ENCODE peak calls at places on chromosome 15, in four cellular contexts. H, I, N and Y are unnamed samples.

GRCh38 chr15:74040115-74040850 is 42.1 kb downstream of the GOLGA6A start:
- DNase-seq in H (no peak), I (no peak), N (no peak), Y (no peak)

GRCh38 chr15:65085990-65086679 is 9.6 kb downstream of the KBTBD13 start:
- DNase-seq in H (peak), I (peak), N (no peak), Y (peak)

GRCh38 chr15:80803580-80804525 is 24.7 kb downstream of the CEMIP start:
- DNase-seq in H (no peak), I (no peak), N (no peak), Y (no peak)

GRCh38 chr15:74036271-74037170 is 42.0 kb downstream of the PML start:
- DNase-seq in H (peak), I (peak), N (no peak), Y (peak)

GRCh38 chr15:26722621-26723160 is 50.2 kb downstream of the GABRB3 start:
- DNase-seq in H (no peak), I (peak), N (no peak), Y (no peak)

GRCh38 chr15:26453914-26454313 is 319.0 kb downstream of the GABRB3 start:
- DNase-seq in H (no peak), I (no peak), N (no peak), Y (no peak)

GRCh38 chr15:64507293-64507802 is 47.0 kb downstream of the ZNF609 start:
- DNase-seq in H (peak), I (no peak), N (peak), Y (peak)

GRCh38 chr15:85897818-85898717 is 103.3 kb upstream of the KLHL25 start:
- DNase-seq in H (no peak), I (peak), N (no peak), Y (no peak)

GRCh38 chr15:81002254-81003022 is 1.7 kb downstream of the TLNRD1 start:
- DNase-seq in H (no peak), I (peak), N (no peak), Y (no peak)

GRCh38 chr15:25060472-25060803 is 105.7 kb downstream of the SNRPN start:
- DNase-seq in H (no peak), I (no peak), N (no peak), Y (no peak)

GRCh38 chr15:87944687-87945086 is 311.9 kb downstream of the NTRK3 start:
- DNase-seq in H (no peak), I (no peak), N (no peak), Y (no peak)

GRCh38 chr15:65824031-65824743 is 32.1 kb upstream of the DENND4A start:
- DNase-seq in H (peak), I (peak), N (no peak), Y (peak)

GRCh38 chr15:31502541-31503229 is 176.1 kb downstream of the KLF13 start:
- DNase-seq in H (no peak), I (peak), N (no peak), Y (no peak)

GRCh38 chr15:100573526-100573925 is 28.5 kb downstream of the LINS1 start:
- DNase-seq in H (no peak), I (no peak), N (no peak), Y (no peak)

GRCh38 chr15:40782609-40783227 is 12.9 kb downstream of the C15orf62 start:
- DNase-seq in H (peak), I (peak), N (no peak), Y (peak)

GRCh38 chr15:67183443-67184169 is 70.9 kb downstream of the AAGAB start:
- DNase-seq in H (no peak), I (no peak), N (no peak), Y (peak)

GRCh38 chr15:65400760-65401606 is 21.8 kb downstream of the IGDCC4 start:
- DNase-seq in H (peak), I (peak), N (no peak), Y (peak)

GRCh38 chr15:45573961-45574629 is 13.1 kb upstream of the BLOC1S6 start:
- DNase-seq in H (peak), I (peak), N (no peak), Y (peak)

GRCh38 chr15:75532413-75533250 is 46.5 kb downstream of the PTPN9 start:
- DNase-seq in H (peak), I (peak), N (no peak), Y (peak)

GRCh38 chr15:61621146-61621545 is 392.0 kb upstream of the RORA start:
- DNase-seq in H (peak), I (peak), N (no peak), Y (peak)

GRCh38 chr15:46644493-46645481 is 1010.0 kb downstream of the SQOR start:
- DNase-seq in H (no peak), I (no peak), N (no peak), Y (no peak)

GRCh38 chr15:57626713-57627440 is 35.2 kb downstream of the MYZAP start:
- DNase-seq in H (no peak), I (no peak), N (no peak), Y (no peak)

DNA sequence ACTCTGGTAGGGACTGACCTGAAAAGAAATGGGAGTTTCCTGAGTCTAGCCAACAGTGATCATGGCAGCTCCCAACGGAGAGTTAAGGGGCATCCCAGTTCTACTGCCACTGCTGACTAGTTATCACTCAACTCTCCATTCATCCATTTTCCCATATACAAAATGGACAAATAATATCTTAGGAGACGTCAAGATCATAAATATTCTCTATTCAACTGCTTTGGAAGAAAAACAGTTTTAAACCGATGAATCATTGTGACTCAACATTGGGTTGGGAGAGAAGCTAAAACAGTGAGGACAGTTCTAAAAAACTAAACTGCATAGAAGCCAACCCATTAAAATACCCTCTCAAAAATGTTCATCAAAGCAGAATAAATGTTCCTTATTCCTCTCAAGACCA is 57.6 kb upstream of the CHRM5 start:
- DNase-seq in H (no peak), I (no peak), N (no peak), Y (no peak)
- TF ChIP-seq CBX5 in H (no peak), I (no peak), N (no peak), Y (no peak)

GRCh38 chr15:49622561-49622960 is 1.7 kb downstream of the DTWD1 start:
- DNase-seq in H (peak), I (no peak), N (no peak), Y (no peak)

GRCh38 chr15:49620174-49620573 is 444 bp downstream of the FAM227B start:
- DNase-seq in H (peak), I (no peak), N (no peak), Y (no peak)

GRCh38 chr15:49620658-49621326 is at the start of the genes DTWD1 and FAM227B:
- DNase-seq in H (peak), I (peak), N (peak), Y (peak)

GRCh38 chr15:49619226-49619625 is 1.4 kb downstream of the FAM227B start:
- DNase-seq in H (peak), I (no peak), N (no peak), Y (no peak)

GRCh38 chr15:49621327-49622210 is 721 bp downstream of the DTWD1 start:
- DNase-seq in H (peak), I (no peak), N (no peak), Y (no peak)
- TF ChIP-seq CBX5 in H (no peak), I (no peak), N (no peak), Y (no peak)

GRCh38 chr15:70283511-70283910 is 185.8 kb upstream of the TLE3 start:
- DNase-seq in H (no peak), I (no peak), N (no peak), Y (no peak)

GRCh38 chr15:70281811-70282307 is 184.1 kb upstream of the TLE3 start:
- DNase-seq in H (no peak), I (no peak), N (no peak), Y (no peak)

GRCh38 chr15:70284438-70285214 is 186.9 kb upstream of the TLE3 start:
- DNase-seq in H (no peak), I (no peak), N (no peak), Y (no peak)

GRCh38 chr15:70289191-70289955 is 191.7 kb upstream of the TLE3 start:
- DNase-seq in H (no peak), I (no peak), N (no peak), Y (no peak)

DNA sequence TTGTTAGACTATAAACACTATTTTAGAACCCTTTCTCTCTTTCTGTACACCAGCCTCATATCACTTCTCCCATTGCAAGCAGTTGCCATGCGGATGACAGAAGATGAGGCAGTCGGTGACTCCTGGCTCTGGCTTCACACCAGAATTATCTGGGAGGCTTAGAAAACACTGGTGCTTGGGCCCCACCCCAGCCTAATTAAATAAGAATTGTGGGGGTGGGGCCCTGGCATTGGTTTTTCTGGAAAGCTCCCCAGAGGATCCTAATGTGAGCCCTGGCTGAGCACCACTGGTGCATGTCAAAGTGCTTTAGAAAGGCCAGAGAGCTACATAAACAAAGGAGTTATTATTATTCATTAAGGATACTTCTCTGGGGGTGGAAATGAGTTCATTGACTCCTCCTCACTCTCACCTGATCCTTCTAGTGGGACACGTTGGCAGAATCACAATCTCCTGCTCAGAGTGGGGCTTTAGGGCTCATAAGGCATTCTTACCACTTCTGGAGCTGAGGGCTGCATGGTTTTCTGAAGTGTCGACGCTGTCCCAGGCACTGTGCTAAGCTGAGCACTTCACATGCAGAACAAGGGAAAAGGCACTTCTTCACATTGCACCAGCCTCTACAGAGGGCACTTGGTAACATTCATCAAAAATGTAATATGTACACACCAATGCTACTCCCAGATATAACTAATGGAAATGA is 188.5 kb upstream of the TLE3 start:
- DNase-seq in H (no peak), I (no peak), N (no peak), Y (no peak)
- TF ChIP-seq CBX5 in H (no peak), I (no peak), N (no peak), Y (no peak)

GRCh38 chr15:39236375-39236774 is 344.5 kb upstream of the THBS1 start:
- DNase-seq in H (no peak), I (no peak), N (no peak), Y (no peak)

GRCh38 chr15:39243396-39243795 is 337.5 kb upstream of the THBS1 start:
- DNase-seq in H (no peak), I (no peak), N (no peak), Y (no peak)

GRCh38 chr15:39242345-39242744 is 338.5 kb upstream of the THBS1 start:
- DNase-seq in H (no peak), I (no peak), N (no peak), Y (no peak)

GRCh38 chr15:39238443-39238842 is 342.4 kb upstream of the THBS1 start:
- DNase-seq in H (no peak), I (no peak), N (no peak), Y (no peak)

GRCh38 chr15:39239562-39239961 is 341.3 kb upstream of the THBS1 start:
- DNase-seq in H (no peak), I (no peak), N (no peak), Y (no peak)
- TF ChIP-seq CBX5 in H (no peak), I (no peak), N (no peak), Y (no peak)

GRCh38 chr15:99440551-99441426 is 125.0 kb upstream of the MEF2A start:
- DNase-seq in H (peak), I (no peak), N (no peak), Y (no peak)
- TF ChIP-seq CBX5 in H (no peak), I (no peak), N (no peak), Y (no peak)

GRCh38 chr15:78565097-78565950 is at the start of gene CHRNA5:
- DNase-seq in H (peak), I (peak), N (peak), Y (peak)
- TF ChIP-seq CBX5 in H (no peak), I (no peak), N (no peak), Y (no peak)